ENCODE peak calls at places on chromosome 21, in ten cellular contexts. A is fibroblast of mammary gland, T is glutamatergic neuron, O is ovary, N is nephron progenitor cell, H is AG09309, G is H9, W is astrocyte of the spinal cord, D is keratinocyte, F is right lobe of liver. X is an unnamed sample.

GRCh38 chr21:38953516-38953915 is 147.8 kb downstream of the ETS2 start:
- DNase-seq in A (no peak), T (no peak), O (no peak), N (no peak), H (no peak), G (no peak), W (no peak), D (no peak), F (no peak), X (no peak)

GRCh38 chr21:38881041-38881570 is 75.4 kb downstream of the ETS2 start:
- DNase-seq in A (no peak), T (no peak), O (no peak), N (no peak), H (no peak), G (no peak), W (no peak), D (no peak), F (no peak), X (no peak)

GRCh38 chr21:17925900-17926299 is 106.7 kb upstream of the C21orf91 start:
- DNase-seq in A (peak), T (no peak), O (no peak), N (peak), H (no peak), G (no peak), W (peak), D (no peak), F (no peak), X (peak)

GRCh38 chr21:46357684-46358425 is 33.9 kb downstream of the PCNT start:
- DNase-seq in A (no peak), T (no peak), O (no peak), N (no peak), H (no peak), G (no peak), W (no peak), D (no peak), F (no peak), X (no peak)

GRCh38 chr21:18253809-18254208 is 9.2 kb downstream of the CHODL start:
- DNase-seq in A (no peak), T (no peak), O (no peak), N (no peak), H (no peak), G (no peak), W (no peak), D (no peak), F (no peak), X (no peak)

GRCh38 chr21:33355996-33356395 is 31.2 kb downstream of the IFNAR1 start:
- DNase-seq in A (no peak), T (no peak), O (no peak), N (no peak), H (no peak), G (no peak), W (no peak), D (no peak), F (no peak), X (no peak)

GRCh38 chr21:39452207-39452964 is 616 bp downstream of the SH3BGR start:
- DNase-seq in A (peak), T (no peak), O (no peak), N (no peak), H (no peak), G (no peak), W (peak), D (no peak), F (no peak), X (peak)

GRCh38 chr21:31416465-31416864 is 72.4 kb upstream of the TIAM1 start:
- DNase-seq in A (peak), T (no peak), O (no peak), N (no peak), H (no peak), G (no peak), W (peak), D (no peak), F (no peak), X (no peak)

GRCh38 chr21:15775981-15776380 is 46.2 kb downstream of the USP25 start:
- DNase-seq in A (peak), T (no peak), O (no peak), N (no peak), H (peak), G (no peak), W (peak), D (no peak), F (no peak), X (peak)

GRCh38 chr21:43718872-43719747 is at the start of gene PDXK:
- DNase-seq in A (peak), T (peak), O (peak), N (peak), H (no peak), G (peak), W (peak), D (no peak), F (peak), X (peak)

DNA sequence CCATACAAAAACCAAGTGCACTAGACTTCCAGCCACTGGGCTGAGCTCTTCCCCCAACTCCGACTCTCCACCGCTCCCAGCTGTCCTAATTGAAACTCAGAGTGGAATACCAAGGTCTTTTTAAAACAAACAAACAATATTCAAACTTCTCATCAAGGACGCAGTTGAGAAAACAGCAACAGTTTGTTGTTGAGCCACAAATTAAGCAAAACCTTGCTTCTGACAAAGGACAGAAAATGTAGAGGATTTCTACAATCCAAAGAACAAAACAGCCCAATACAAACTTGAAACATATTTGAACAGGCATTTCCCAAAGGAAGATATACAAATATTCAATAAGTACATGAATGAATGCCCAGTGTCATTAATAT is 28.4 kb downstream of the RSPH1 start:
- DNase-seq in A (no peak), T (no peak), O (no peak), N (no peak), H (no peak), G (no peak), W (no peak), D (no peak), F (no peak), X (no peak)
- TF ChIP-seq CTCF in A (no peak), T (no peak), O (no peak), N (no peak), H (no peak), G (peak), W (no peak), D (no peak), F (no peak), X (no peak)

GRCh38 chr21:34922487-34922886 is 126.6 kb downstream of the RUNX1 start:
- DNase-seq in A (no peak), T (no peak), O (no peak), N (no peak), H (no peak), G (no peak), W (no peak), D (no peak), F (no peak), X (no peak)
- TF ChIP-seq CTCF in A (no peak), T (no peak), O (no peak), N (no peak), H (no peak), G (peak), W (no peak), D (no peak), F (no peak), X (peak)

DNA sequence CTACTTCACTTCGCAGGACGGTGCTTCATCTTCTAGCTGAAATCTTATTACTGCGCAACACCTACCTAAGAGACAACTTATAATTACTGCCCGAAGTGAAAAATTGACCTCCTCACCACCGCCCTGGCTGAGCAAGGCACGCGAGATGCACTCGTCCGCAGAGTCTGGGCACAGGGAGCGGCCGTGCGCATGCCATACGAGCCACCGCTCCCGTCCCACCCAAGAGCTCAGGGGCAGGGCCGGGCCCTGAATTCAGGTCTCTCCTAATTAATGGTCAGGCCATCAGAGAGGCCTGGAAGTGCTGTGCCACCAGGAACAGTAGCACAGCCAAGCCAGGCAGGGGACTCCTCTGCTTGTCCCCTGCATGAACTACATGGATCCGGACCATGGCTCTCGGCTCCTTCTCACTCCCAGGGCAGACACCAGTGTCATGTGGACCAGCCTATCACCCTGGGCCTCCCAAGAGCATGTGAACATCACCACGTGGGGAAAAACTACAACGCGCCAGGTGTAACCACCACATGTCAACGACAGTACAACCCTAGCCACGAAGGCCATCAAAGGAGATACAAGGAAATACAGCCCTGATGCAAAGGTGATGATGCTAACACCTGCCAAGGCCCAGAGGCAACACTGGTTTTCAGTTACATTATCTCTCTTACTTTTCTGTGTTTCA is 11.5 kb downstream of the RIPK4 start:
- DNase-seq in A (no peak), T (no peak), O (no peak), N (no peak), H (no peak), G (no peak), W (no peak), D (no peak), F (no peak), X (no peak)
- TF ChIP-seq CTCF in A (no peak), T (no peak), O (no peak), N (no peak), H (no peak), G (no peak), W (no peak), D (no peak), F (no peak), X (no peak)

DNA sequence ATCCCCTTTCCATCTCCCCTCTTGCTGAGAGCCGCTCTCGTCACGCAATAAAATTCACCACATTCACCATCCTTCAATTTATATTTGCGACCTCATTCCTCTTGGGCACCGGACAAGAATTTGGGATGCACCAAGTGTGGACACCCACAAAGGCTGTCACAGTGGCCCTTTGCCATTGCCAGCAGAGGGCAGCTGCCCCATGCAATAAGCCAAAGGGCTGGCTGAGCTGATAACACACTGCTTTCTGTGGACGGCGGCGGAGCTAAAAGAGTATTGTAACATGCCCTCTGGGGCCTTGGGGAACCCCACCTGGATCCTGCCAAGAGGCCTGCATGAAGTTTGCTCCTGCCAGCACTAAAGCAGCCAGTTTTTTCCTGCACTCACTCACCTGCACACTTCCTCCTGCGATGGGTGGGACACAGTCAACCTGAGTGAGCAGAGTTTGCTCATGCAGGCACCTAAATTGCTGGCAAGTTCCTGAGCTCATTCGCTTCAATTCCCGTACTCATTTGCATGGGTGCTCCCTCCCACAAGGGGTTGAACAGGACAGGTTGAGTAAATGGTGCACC is 792.3 kb upstream of the ADAMTS5 start:
- DNase-seq in A (no peak), T (peak), O (no peak), N (peak), H (no peak), G (peak), W (no peak), D (no peak), F (peak), X (no peak)
- TF ChIP-seq CTCF in A (peak), T (no peak), O (no peak), N (no peak), H (peak), G (peak), W (peak), D (peak), F (peak), X (peak)

GRCh38 chr21:45305831-45306230 is 18.1 kb upstream of the POFUT2 start:
- DNase-seq in A (no peak), T (no peak), O (peak), N (no peak), H (no peak), G (no peak), W (no peak), D (no peak), F (no peak), X (no peak)

GRCh38 chr21:45304945-45305344 is 17.2 kb upstream of the POFUT2 start:
- DNase-seq in A (no peak), T (no peak), O (peak), N (no peak), H (no peak), G (no peak), W (no peak), D (no peak), F (no peak), X (no peak)

GRCh38 chr21:45306453-45306831 is 18.7 kb upstream of the POFUT2 start:
- DNase-seq in A (no peak), T (no peak), O (no peak), N (peak), H (no peak), G (no peak), W (no peak), D (no peak), F (no peak), X (no peak)

GRCh38 chr21:45308211-45309068 is 20.7 kb upstream of the POFUT2 start:
- DNase-seq in A (peak), T (peak), O (peak), N (peak), H (no peak), G (no peak), W (peak), D (no peak), F (peak), X (no peak)

DNA sequence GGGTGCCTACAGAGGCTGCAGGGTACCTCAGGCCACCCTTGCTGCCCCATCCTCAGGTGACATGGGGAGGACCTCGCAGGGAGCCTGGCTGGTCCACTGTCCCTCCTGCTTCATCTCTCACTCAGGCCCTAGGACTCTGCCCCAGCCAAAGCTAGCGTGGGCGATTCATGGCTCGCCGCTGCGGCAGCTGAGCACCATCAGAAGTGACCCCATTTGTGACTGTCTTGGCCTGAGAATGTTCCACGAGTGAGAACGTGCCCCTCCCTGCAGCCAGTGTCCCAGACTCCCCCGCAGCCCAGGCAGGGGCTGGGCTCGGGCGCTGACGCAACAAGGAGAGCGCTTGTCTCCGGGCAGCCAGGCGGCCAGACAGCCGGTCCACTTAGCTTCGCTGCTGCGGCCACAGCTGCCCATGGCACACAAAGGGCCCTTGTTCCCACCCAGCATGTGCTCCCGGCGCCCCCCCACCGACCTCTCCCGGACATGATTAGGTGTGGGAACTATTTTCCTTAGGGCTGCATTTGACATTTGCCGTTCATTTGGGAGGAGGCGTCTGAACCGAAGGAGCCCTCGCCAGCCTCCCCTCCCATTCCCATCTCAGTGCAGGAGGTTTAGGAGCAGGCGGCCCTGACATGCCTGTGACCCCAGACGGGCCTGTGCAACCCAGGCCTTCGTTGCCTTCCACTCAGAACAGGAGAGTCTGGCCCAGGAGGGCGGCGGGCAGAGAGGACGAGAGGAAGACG is 19.3 kb upstream of the POFUT2 start:
- DNase-seq in A (peak), T (no peak), O (peak), N (peak), H (no peak), G (no peak), W (peak), D (no peak), F (peak), X (no peak)
- TF ChIP-seq CTCF in A (no peak), T (no peak), O (peak), N (no peak), H (no peak), G (no peak), W (no peak), D (no peak), F (no peak), X (no peak)

X was measured in HFFc6.